ENCODE peak calls at places on chromosomes 13 and 19, in nine cellular contexts. P is heart right ventricle; F is H54; J is activated naive CD8-positive, alpha-beta T cell treated with anti-CD3 and anti-CD28 coated beads, Interleukin-2, amount 50 U/mL, for 24 hours; W is stimulated activated CD8-positive, alpha-beta memory T cell treated with anti-CD3 and anti-CD28 coated beads, Interleukin-7, amount 100 ng/mL, for 1 hour; S is sciatic nerve; V is cerebellar nuclear complex; K is activated CD8-positive, alpha-beta memory T cell treated with anti-CD3 and anti-CD28 coated beads for 4 hours; A is brain microvascular endothelial cell. I is an unnamed sample.

GRCh38 chr19:48737360-48737998 is 2.9 kb downstream of the RASIP1 start:
- DNase-seq in P (no peak), F (no peak), J (no peak), W (no peak), S (no peak), V (no peak), K (no peak), A (no peak), I (no peak)

GRCh38 chr19:18013621-18014111 is 5.7 kb downstream of the ARRDC2 start:
- DNase-seq in P (no peak), F (no peak), J (no peak), W (no peak), S (no peak), V (no peak), K (no peak), A (no peak), I (no peak)

GRCh38 chr13:45681101-45681500 is 21.0 kb upstream of the CBY2 start:
- DNase-seq in P (no peak), F (no peak), J (no peak), W (no peak), S (no peak), V (no peak), K (no peak), A (no peak), I (no peak)

GRCh38 chr19:53504903-53505302 is 33.0 kb upstream of the ZNF331 start:
- DNase-seq in P (no peak), F (no peak), J (no peak), W (no peak), S (no peak), V (no peak), K (no peak), A (no peak), I (no peak)

GRCh38 chr13:41568990-41569387 is 111.6 kb downstream of the RGCC start:
- DNase-seq in P (no peak), F (no peak), J (no peak), W (no peak), S (no peak), V (no peak), K (no peak), A (no peak), I (no peak)

GRCh38 chr19:46840157-46840942 is 10.3 kb downstream of the AP2S1 start:
- DNase-seq in P (peak), F (no peak), J (peak), W (no peak), S (no peak), V (no peak), K (no peak), A (peak), I (no peak)

GRCh38 chr19:47264629-47265028 is 8.3 kb downstream of the CCDC9 start:
- DNase-seq in P (no peak), F (no peak), J (no peak), W (no peak), S (no peak), V (no peak), K (no peak), A (no peak), I (no peak)

GRCh38 chr19:38270587-38271167 is 6.3 kb downstream of the SPINT2 start:
- DNase-seq in P (no peak), F (peak), J (no peak), W (no peak), S (no peak), V (no peak), K (no peak), A (peak), I (no peak)

GRCh38 chr19:46515879-46516350 is 20.2 kb upstream of the PNMA8B start:
- DNase-seq in P (no peak), F (peak), J (no peak), W (no peak), S (no peak), V (no peak), K (no peak), A (peak), I (no peak)

GRCh38 chr19:33954686-33955085 is 158.0 kb downstream of the KCTD15 start:
- DNase-seq in P (no peak), F (no peak), J (no peak), W (no peak), S (no peak), V (no peak), K (no peak), A (no peak), I (peak)

GRCh38 chr19:33610588-33610987 is 11.2 kb upstream of the CHST8 start:
- DNase-seq in P (no peak), F (no peak), J (no peak), W (no peak), S (no peak), V (no peak), K (no peak), A (no peak), I (no peak)

GRCh38 chr19:42092350-42092749 is 16.4 kb downstream of the ZNF574 start:
- DNase-seq in P (no peak), F (peak), J (peak), W (no peak), S (no peak), V (no peak), K (no peak), A (no peak), I (no peak)

GRCh38 chr19:3054972-3055740 is 7.1 kb downstream of the TLE5 start:
- DNase-seq in P (no peak), F (peak), J (no peak), W (no peak), S (no peak), V (no peak), K (no peak), A (no peak), I (no peak)

GRCh38 chr19:45569619-45570421 is 14.8 kb downstream of the OPA3 start:
- DNase-seq in P (peak), F (no peak), J (peak), W (peak), S (no peak), V (no peak), K (peak), A (no peak), I (no peak)

I was measured in mesenteric fat pad.